ENCODE peak calls at places on chromosomes 6 and 20, in nine cellular contexts. One of them, this sample, is unnamed.

GRCh38 chr6:140857734-140858380 is 1274.9 kb upstream of the GJE1 start:
- DNase-seq in NCI-H524 treated with DMSO at 0.1 percent for 48 hours: no peak
- DNase-seq in T-helper 9 cell: no peak
- DNase-seq in GF-D8: no peak
- DNase-seq in HS-5: no peak
- DNase-seq in Kasumi-1: no peak
- DNase-seq in activated naive CD4-positive, alpha-beta T cell treated with anti-CD3 and anti-CD28 coated beads, Interleukin-2, amount 50 U/mL, for 16 hours: no peak
- DNase-seq in aorta: no peak
- DNase-seq in amygdala: no peak
- DNase-seq in this sample: peak

GRCh38 chr6:3426091-3426780 is 30.6 kb downstream of the SLC22A23 start:
- DNase-seq in NCI-H524 treated with DMSO at 0.1 percent for 48 hours: no peak
- DNase-seq in T-helper 9 cell: no peak
- DNase-seq in GF-D8: no peak
- DNase-seq in HS-5: no peak
- DNase-seq in Kasumi-1: no peak
- DNase-seq in activated naive CD4-positive, alpha-beta T cell treated with anti-CD3 and anti-CD28 coated beads, Interleukin-2, amount 50 U/mL, for 16 hours: no peak
- DNase-seq in aorta: no peak
- DNase-seq in amygdala: no peak
- DNase-seq in this sample: no peak

GRCh38 chr6:146891615-146892265 is 293.0 kb downstream of the ADGB start:
- DNase-seq in NCI-H524 treated with DMSO at 0.1 percent for 48 hours: no peak
- DNase-seq in T-helper 9 cell: no peak
- DNase-seq in GF-D8: no peak
- DNase-seq in HS-5: no peak
- DNase-seq in Kasumi-1: no peak
- DNase-seq in activated naive CD4-positive, alpha-beta T cell treated with anti-CD3 and anti-CD28 coated beads, Interleukin-2, amount 50 U/mL, for 16 hours: no peak
- DNase-seq in aorta: no peak
- DNase-seq in amygdala: no peak
- DNase-seq in this sample: no peak

GRCh38 chr6:26183237-26183580 is 96.0 kb downstream of the HFE start:
- DNase-seq in NCI-H524 treated with DMSO at 0.1 percent for 48 hours: no peak
- DNase-seq in T-helper 9 cell: no peak
- DNase-seq in GF-D8: no peak
- DNase-seq in HS-5: no peak
- DNase-seq in Kasumi-1: no peak
- DNase-seq in activated naive CD4-positive, alpha-beta T cell treated with anti-CD3 and anti-CD28 coated beads, Interleukin-2, amount 50 U/mL, for 16 hours: no peak
- DNase-seq in aorta: no peak
- DNase-seq in amygdala: no peak
- DNase-seq in this sample: no peak

GRCh38 chr6:73566954-73567591 is 46.2 kb upstream of the EEF1A1 start:
- DNase-seq in NCI-H524 treated with DMSO at 0.1 percent for 48 hours: no peak
- DNase-seq in T-helper 9 cell: no peak
- DNase-seq in GF-D8: peak
- DNase-seq in HS-5: no peak
- DNase-seq in Kasumi-1: no peak
- DNase-seq in activated naive CD4-positive, alpha-beta T cell treated with anti-CD3 and anti-CD28 coated beads, Interleukin-2, amount 50 U/mL, for 16 hours: no peak
- DNase-seq in aorta: peak
- DNase-seq in amygdala: no peak
- DNase-seq in this sample: no peak

GRCh38 chr6:57173056-57173885 is 1.1 kb downstream of the BAG2 start:
- DNase-seq in NCI-H524 treated with DMSO at 0.1 percent for 48 hours: no peak
- DNase-seq in T-helper 9 cell: no peak
- DNase-seq in GF-D8: peak
- DNase-seq in HS-5: peak
- DNase-seq in Kasumi-1: peak
- DNase-seq in activated naive CD4-positive, alpha-beta T cell treated with anti-CD3 and anti-CD28 coated beads, Interleukin-2, amount 50 U/mL, for 16 hours: peak
- DNase-seq in aorta: no peak
- DNase-seq in amygdala: no peak
- DNase-seq in this sample: no peak

GRCh38 chr20:38112943-38113294 is 52.2 kb downstream of the TGM2 start:
- DNase-seq in NCI-H524 treated with DMSO at 0.1 percent for 48 hours: no peak
- DNase-seq in T-helper 9 cell: no peak
- DNase-seq in GF-D8: no peak
- DNase-seq in HS-5: no peak
- DNase-seq in Kasumi-1: no peak
- DNase-seq in activated naive CD4-positive, alpha-beta T cell treated with anti-CD3 and anti-CD28 coated beads, Interleukin-2, amount 50 U/mL, for 16 hours: no peak
- DNase-seq in aorta: no peak
- DNase-seq in amygdala: no peak
- DNase-seq in this sample: no peak

GRCh38 chr6:92915466-92915865 is 503.9 kb downstream of the EPHA7 start:
- DNase-seq in NCI-H524 treated with DMSO at 0.1 percent for 48 hours: no peak
- DNase-seq in T-helper 9 cell: no peak
- DNase-seq in GF-D8: no peak
- DNase-seq in HS-5: no peak
- DNase-seq in Kasumi-1: no peak
- DNase-seq in activated naive CD4-positive, alpha-beta T cell treated with anti-CD3 and anti-CD28 coated beads, Interleukin-2, amount 50 U/mL, for 16 hours: no peak
- DNase-seq in aorta: no peak
- DNase-seq in amygdala: no peak
- DNase-seq in this sample: no peak

GRCh38 chr20:3406481-3407425 is 716 bp downstream of the DNAAF9 start:
- DNase-seq in NCI-H524 treated with DMSO at 0.1 percent for 48 hours: no peak
- DNase-seq in T-helper 9 cell: peak
- DNase-seq in GF-D8: no peak
- DNase-seq in HS-5: no peak
- DNase-seq in Kasumi-1: peak
- DNase-seq in activated naive CD4-positive, alpha-beta T cell treated with anti-CD3 and anti-CD28 coated beads, Interleukin-2, amount 50 U/mL, for 16 hours: no peak
- DNase-seq in aorta: peak
- DNase-seq in amygdala: no peak
- DNase-seq in this sample: no peak

GRCh38 chr6:112116215-112116614 is 28.8 kb downstream of the FAM229B start:
- DNase-seq in NCI-H524 treated with DMSO at 0.1 percent for 48 hours: no peak
- DNase-seq in T-helper 9 cell: no peak
- DNase-seq in GF-D8: no peak
- DNase-seq in HS-5: no peak
- DNase-seq in Kasumi-1: peak
- DNase-seq in activated naive CD4-positive, alpha-beta T cell treated with anti-CD3 and anti-CD28 coated beads, Interleukin-2, amount 50 U/mL, for 16 hours: no peak
- DNase-seq in aorta: no peak
- DNase-seq in amygdala: no peak
- DNase-seq in this sample: no peak

GRCh38 chr6:14804444-14805210 is 441.2 kb upstream of the JARID2 start:
- DNase-seq in NCI-H524 treated with DMSO at 0.1 percent for 48 hours: no peak
- DNase-seq in T-helper 9 cell: no peak
- DNase-seq in GF-D8: no peak
- DNase-seq in HS-5: no peak
- DNase-seq in Kasumi-1: no peak
- DNase-seq in activated naive CD4-positive, alpha-beta T cell treated with anti-CD3 and anti-CD28 coated beads, Interleukin-2, amount 50 U/mL, for 16 hours: no peak
- DNase-seq in aorta: peak
- DNase-seq in amygdala: peak
- DNase-seq in this sample: peak

GRCh38 chr6:155377061-155377460 is 62.8 kb upstream of the TFB1M start:
- DNase-seq in NCI-H524 treated with DMSO at 0.1 percent for 48 hours: no peak
- DNase-seq in T-helper 9 cell: no peak
- DNase-seq in GF-D8: no peak
- DNase-seq in HS-5: peak
- DNase-seq in Kasumi-1: no peak
- DNase-seq in activated naive CD4-positive, alpha-beta T cell treated with anti-CD3 and anti-CD28 coated beads, Interleukin-2, amount 50 U/mL, for 16 hours: no peak
- DNase-seq in aorta: no peak
- DNase-seq in amygdala: no peak
- DNase-seq in this sample: peak

GRCh38 chr6:117483004-117483644 is 650 bp downstream of the DCBLD1 start:
- DNase-seq in NCI-H524 treated with DMSO at 0.1 percent for 48 hours: no peak
- DNase-seq in T-helper 9 cell: peak
- DNase-seq in GF-D8: no peak
- DNase-seq in HS-5: peak
- DNase-seq in Kasumi-1: peak
- DNase-seq in activated naive CD4-positive, alpha-beta T cell treated with anti-CD3 and anti-CD28 coated beads, Interleukin-2, amount 50 U/mL, for 16 hours: peak
- DNase-seq in aorta: peak
- DNase-seq in amygdala: no peak
- DNase-seq in this sample: no peak

GRCh38 chr6:84392292-84392691 is 164.8 kb upstream of the CEP162 start:
- DNase-seq in NCI-H524 treated with DMSO at 0.1 percent for 48 hours: no peak
- DNase-seq in T-helper 9 cell: no peak
- DNase-seq in GF-D8: no peak
- DNase-seq in HS-5: no peak
- DNase-seq in Kasumi-1: no peak
- DNase-seq in activated naive CD4-positive, alpha-beta T cell treated with anti-CD3 and anti-CD28 coated beads, Interleukin-2, amount 50 U/mL, for 16 hours: no peak
- DNase-seq in aorta: no peak
- DNase-seq in amygdala: no peak
- DNase-seq in this sample: no peak

GRCh38 chr20:50311308-50312001 is 120.8 kb downstream of the CEBPB start:
- DNase-seq in NCI-H524 treated with DMSO at 0.1 percent for 48 hours: no peak
- DNase-seq in T-helper 9 cell: no peak
- DNase-seq in GF-D8: no peak
- DNase-seq in HS-5: no peak
- DNase-seq in Kasumi-1: no peak
- DNase-seq in activated naive CD4-positive, alpha-beta T cell treated with anti-CD3 and anti-CD28 coated beads, Interleukin-2, amount 50 U/mL, for 16 hours: no peak
- DNase-seq in aorta: no peak
- DNase-seq in amygdala: no peak
- DNase-seq in this sample: no peak

GRCh38 chr6:163419413-163420314 is 5.1 kb downstream of the QKI start:
- DNase-seq in NCI-H524 treated with DMSO at 0.1 percent for 48 hours: no peak
- DNase-seq in T-helper 9 cell: no peak
- DNase-seq in GF-D8: no peak
- DNase-seq in HS-5: no peak
- DNase-seq in Kasumi-1: no peak
- DNase-seq in activated naive CD4-positive, alpha-beta T cell treated with anti-CD3 and anti-CD28 coated beads, Interleukin-2, amount 50 U/mL, for 16 hours: no peak
- DNase-seq in aorta: no peak
- DNase-seq in amygdala: no peak
- DNase-seq in this sample: no peak

GRCh38 chr6:114862809-114863208 is 520.0 kb upstream of the HS3ST5 start:
- DNase-seq in NCI-H524 treated with DMSO at 0.1 percent for 48 hours: no peak
- DNase-seq in T-helper 9 cell: no peak
- DNase-seq in GF-D8: no peak
- DNase-seq in HS-5: peak
- DNase-seq in Kasumi-1: no peak
- DNase-seq in activated naive CD4-positive, alpha-beta T cell treated with anti-CD3 and anti-CD28 coated beads, Interleukin-2, amount 50 U/mL, for 16 hours: no peak
- DNase-seq in aorta: no peak
- DNase-seq in amygdala: no peak
- DNase-seq in this sample: no peak

GRCh38 chr20:22905667-22906066 is 129.4 kb upstream of the SSTR4 start:
- DNase-seq in NCI-H524 treated with DMSO at 0.1 percent for 48 hours: no peak
- DNase-seq in T-helper 9 cell: no peak
- DNase-seq in GF-D8: no peak
- DNase-seq in HS-5: no peak
- DNase-seq in Kasumi-1: no peak
- DNase-seq in activated naive CD4-positive, alpha-beta T cell treated with anti-CD3 and anti-CD28 coated beads, Interleukin-2, amount 50 U/mL, for 16 hours: no peak
- DNase-seq in aorta: peak
- DNase-seq in amygdala: no peak
- DNase-seq in this sample: no peak

GRCh38 chr20:18284805-18285533 is 3.4 kb upstream of the ZNF133 start:
- DNase-seq in NCI-H524 treated with DMSO at 0.1 percent for 48 hours: no peak
- DNase-seq in T-helper 9 cell: no peak
- DNase-seq in GF-D8: no peak
- DNase-seq in HS-5: no peak
- DNase-seq in Kasumi-1: no peak
- DNase-seq in activated naive CD4-positive, alpha-beta T cell treated with anti-CD3 and anti-CD28 coated beads, Interleukin-2, amount 50 U/mL, for 16 hours: no peak
- DNase-seq in aorta: no peak
- DNase-seq in amygdala: no peak
- DNase-seq in this sample: no peak

GRCh38 chr20:61979090-61979489 is 86.6 kb downstream of the TAF4 start:
- DNase-seq in NCI-H524 treated with DMSO at 0.1 percent for 48 hours: no peak
- DNase-seq in T-helper 9 cell: no peak
- DNase-seq in GF-D8: no peak
- DNase-seq in HS-5: no peak
- DNase-seq in Kasumi-1: no peak
- DNase-seq in activated naive CD4-positive, alpha-beta T cell treated with anti-CD3 and anti-CD28 coated beads, Interleukin-2, amount 50 U/mL, for 16 hours: no peak
- DNase-seq in aorta: no peak
- DNase-seq in amygdala: no peak
- DNase-seq in this sample: no peak

GRCh38 chr6:46221221-46221793 is 50.5 kb upstream of the ENPP5 start:
- DNase-seq in NCI-H524 treated with DMSO at 0.1 percent for 48 hours: no peak
- DNase-seq in T-helper 9 cell: no peak
- DNase-seq in GF-D8: peak
- DNase-seq in HS-5: peak
- DNase-seq in Kasumi-1: peak
- DNase-seq in activated naive CD4-positive, alpha-beta T cell treated with anti-CD3 and anti-CD28 coated beads, Interleukin-2, amount 50 U/mL, for 16 hours: no peak
- DNase-seq in aorta: no peak
- DNase-seq in amygdala: no peak
- DNase-seq in this sample: peak

GRCh38 chr20:18176318-18176785 is 38.7 kb downstream of the KAT14 start:
- DNase-seq in NCI-H524 treated with DMSO at 0.1 percent for 48 hours: no peak
- DNase-seq in T-helper 9 cell: no peak
- DNase-seq in GF-D8: no peak
- DNase-seq in HS-5: no peak
- DNase-seq in Kasumi-1: no peak
- DNase-seq in activated naive CD4-positive, alpha-beta T cell treated with anti-CD3 and anti-CD28 coated beads, Interleukin-2, amount 50 U/mL, for 16 hours: no peak
- DNase-seq in aorta: no peak
- DNase-seq in amygdala: no peak
- DNase-seq in this sample: no peak

GRCh38 chr6:139960676-139961075 is 586.2 kb upstream of the CITED2 start:
- DNase-seq in NCI-H524 treated with DMSO at 0.1 percent for 48 hours: no peak
- DNase-seq in T-helper 9 cell: no peak
- DNase-seq in GF-D8: no peak
- DNase-seq in HS-5: no peak
- DNase-seq in Kasumi-1: no peak
- DNase-seq in activated naive CD4-positive, alpha-beta T cell treated with anti-CD3 and anti-CD28 coated beads, Interleukin-2, amount 50 U/mL, for 16 hours: no peak
- DNase-seq in aorta: no peak
- DNase-seq in amygdala: no peak
- DNase-seq in this sample: no peak